ENCODE peak calls at places on chromosome 19, in five cellular contexts. One of them, this sample, is unnamed. For H3K27me3, the result is how much of the 10 kb centered on the place peaks cover.

GRCh38 chr19:12611361-12611699 is 610 bp downstream of the ZNF791 start:
- DNase-seq in IMR-90: peak
- DNase-seq in Caco-2: peak
- DNase-seq in left lung: no peak
- DNase-seq in breast epithelium: peak
- DNase-seq in this sample: peak

GRCh38 chr19:6065685-6066365 is 44.5 kb downstream of the RFX2 start:
- DNase-seq in IMR-90: peak
- DNase-seq in breast epithelium: peak
- DNase-seq in left lung: peak
- DNase-seq in Caco-2: peak
- DNase-seq in this sample: peak

GRCh38 chr19:10398819-10399218 is 4.5 kb downstream of the CDC37 start:
- DNase-seq in left lung: no peak
- DNase-seq in IMR-90: no peak
- DNase-seq in breast epithelium: no peak
- DNase-seq in Caco-2: no peak
- DNase-seq in this sample: no peak

GRCh38 chr19:32876919-32877285 is 7.3 kb upstream of the SLC7A9 start:
- DNase-seq in IMR-90: peak
- DNase-seq in Caco-2: no peak
- DNase-seq in left lung: no peak
- DNase-seq in breast epithelium: no peak
- DNase-seq in this sample: no peak

GRCh38 chr19:1128111-1128510 is 24.3 kb downstream of the GPX4 start:
- DNase-seq in breast epithelium: no peak
- DNase-seq in Caco-2: no peak
- DNase-seq in IMR-90: no peak
- DNase-seq in left lung: no peak
- DNase-seq in this sample: no peak

GRCh38 chr19:34118879-34119748 is 53.2 kb upstream of the LSM14A start:
- DNase-seq in Caco-2: no peak
- DNase-seq in left lung: no peak
- DNase-seq in IMR-90: no peak
- DNase-seq in breast epithelium: no peak
- DNase-seq in this sample: no peak

GRCh38 chr19:45403781-45404556 is 900 bp downstream of the PPP1R13L start:
- DNase-seq in breast epithelium: peak
- DNase-seq in left lung: peak
- DNase-seq in Caco-2: peak
- DNase-seq in IMR-90: no peak
- DNase-seq in this sample: peak

GRCh38 chr19:14107581-14108461 is 9.7 kb downstream of the PRKACA start:
- DNase-seq in Caco-2: no peak
- DNase-seq in IMR-90: no peak
- DNase-seq in breast epithelium: no peak
- DNase-seq in left lung: no peak
- DNase-seq in this sample: peak

GRCh38 chr19:6800991-6801396 is 28.5 kb downstream of the VAV1 start:
- DNase-seq in breast epithelium: no peak
- DNase-seq in left lung: no peak
- DNase-seq in Caco-2: no peak
- DNase-seq in IMR-90: peak
- DNase-seq in this sample: peak

GRCh38 chr19:56823956-56824355 is 16.6 kb downstream of the PEG3 start:
- DNase-seq in Caco-2: no peak
- DNase-seq in left lung: no peak
- DNase-seq in breast epithelium: no peak
- DNase-seq in IMR-90: no peak
- DNase-seq in this sample: no peak

GRCh38 chr19:54600228-54600627 is 6.8 kb downstream of the LILRA1 start:
- DNase-seq in breast epithelium: no peak
- DNase-seq in left lung: no peak
- DNase-seq in IMR-90: no peak
- DNase-seq in Caco-2: no peak
- DNase-seq in this sample: no peak
- H3K27me3 ChIP-seq in breast epithelium: under half
- H3K27me3 ChIP-seq in left lung: under half
- H3K27me3 ChIP-seq in IMR-90: under half
- H3K27me3 ChIP-seq in Caco-2: under half
- H3K27me3 ChIP-seq in this sample: under half

GRCh38 chr19:55085923-55086715 is 10.4 kb downstream of the EPS8L1 start:
- DNase-seq in IMR-90: no peak
- DNase-seq in breast epithelium: no peak
- DNase-seq in left lung: no peak
- DNase-seq in Caco-2: no peak
- DNase-seq in this sample: no peak

GRCh38 chr19:55088021-55088451 is 12.4 kb downstream of the EPS8L1 start:
- DNase-seq in left lung: no peak
- DNase-seq in IMR-90: no peak
- DNase-seq in breast epithelium: no peak
- DNase-seq in Caco-2: no peak
- DNase-seq in this sample: no peak

GRCh38 chr19:55088543-55089265 is 13.0 kb downstream of the EPS8L1 start:
- DNase-seq in left lung: peak
- DNase-seq in breast epithelium: peak
- DNase-seq in IMR-90: peak
- DNase-seq in Caco-2: peak
- DNase-seq in this sample: peak

GRCh38 chr19:55087542-55087935 is 11.9 kb downstream of the EPS8L1 start:
- DNase-seq in left lung: no peak
- DNase-seq in IMR-90: peak
- DNase-seq in breast epithelium: no peak
- DNase-seq in Caco-2: no peak
- DNase-seq in this sample: no peak

DNA sequence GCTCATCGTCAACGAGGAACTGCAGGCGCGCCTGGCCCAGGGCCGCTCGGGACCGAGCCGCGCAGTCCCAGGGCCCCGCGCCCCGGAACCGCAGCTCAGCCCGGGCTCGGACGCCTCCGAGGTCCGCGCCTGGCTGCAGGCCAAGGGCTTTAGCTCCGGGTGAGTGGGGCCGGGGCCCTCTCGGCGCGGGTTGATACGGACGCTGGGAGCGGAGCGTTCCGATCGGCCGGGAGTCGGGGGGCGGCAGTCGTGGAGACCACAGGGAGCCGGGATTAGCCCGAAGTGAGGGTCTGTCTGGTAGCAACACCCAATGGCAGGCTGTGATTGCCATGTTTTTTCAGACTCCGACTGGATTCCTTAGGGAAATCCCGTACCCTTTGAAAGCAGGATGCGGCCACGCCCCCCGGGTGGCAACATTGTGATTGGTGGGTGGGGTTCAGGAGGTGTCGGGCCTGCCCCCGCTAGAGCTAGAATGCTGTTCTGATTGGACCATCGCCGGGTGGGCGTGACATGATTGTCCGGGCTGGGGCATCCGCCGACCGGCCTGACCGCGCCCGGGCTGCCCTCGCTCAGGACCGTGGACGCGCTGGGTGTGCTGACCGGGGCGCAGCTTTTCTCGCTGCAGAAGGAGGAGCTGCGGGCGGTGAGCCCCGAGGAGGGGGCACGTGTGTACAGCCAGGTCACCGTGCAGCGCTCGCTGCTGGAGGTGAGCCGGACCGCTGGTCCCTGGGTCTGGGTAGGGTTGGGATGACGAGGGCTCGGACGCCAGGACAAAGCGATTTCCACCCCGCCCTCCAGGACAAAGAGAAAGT is 11.3 kb downstream of the EPS8L1 start:
- DNase-seq in IMR-90: peak
- DNase-seq in breast epithelium: peak
- DNase-seq in Caco-2: no peak
- DNase-seq in left lung: peak
- DNase-seq in this sample: peak
- H3K27me3 ChIP-seq in IMR-90: under half
- H3K27me3 ChIP-seq in breast epithelium: under half
- H3K27me3 ChIP-seq in Caco-2: under half
- H3K27me3 ChIP-seq in left lung: under half
- H3K27me3 ChIP-seq in this sample: under half

DNA sequence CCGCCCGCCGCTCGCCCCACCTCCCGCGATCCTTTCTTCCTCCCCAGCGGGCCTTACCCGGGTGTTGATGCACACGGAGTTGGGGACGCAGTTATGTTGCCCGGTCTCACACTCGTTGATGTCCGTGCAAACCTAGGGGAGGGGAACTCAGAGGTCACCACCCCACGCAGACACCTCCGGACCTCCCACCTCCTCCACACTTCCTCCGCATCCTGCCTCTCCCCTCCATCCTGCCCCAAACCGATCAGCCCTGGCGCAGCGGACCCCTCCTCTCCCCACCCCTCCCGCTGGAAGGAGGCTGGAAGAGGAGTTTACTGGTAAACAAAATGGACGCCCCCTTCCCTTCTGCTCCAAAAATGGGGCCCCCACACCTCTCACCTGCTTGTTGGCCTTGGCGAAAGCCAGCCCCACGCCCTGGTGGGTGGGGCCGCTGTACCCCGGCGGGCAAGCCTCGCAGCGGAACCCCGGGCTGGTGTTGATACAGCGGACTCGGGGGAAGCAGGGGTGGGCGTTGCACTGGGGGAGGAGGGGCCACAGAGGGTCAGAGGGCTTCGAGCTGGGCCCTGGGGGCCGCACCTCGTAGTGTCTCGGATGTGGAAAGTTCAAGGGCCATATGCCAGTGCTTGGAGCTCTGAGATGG is 2.2 kb downstream of the COMP start:
- DNase-seq in Caco-2: no peak
- DNase-seq in left lung: no peak
- DNase-seq in breast epithelium: no peak
- DNase-seq in IMR-90: no peak
- DNase-seq in this sample: no peak
- H3K27me3 ChIP-seq in Caco-2: under half
- H3K27me3 ChIP-seq in left lung: half or more
- H3K27me3 ChIP-seq in breast epithelium: half or more
- H3K27me3 ChIP-seq in IMR-90: half or more
- H3K27me3 ChIP-seq in this sample: under half

GRCh38 chr19:48395170-48395455 is 1.6 kb downstream of the GRIN2D start:
- DNase-seq in left lung: no peak
- DNase-seq in Caco-2: no peak
- DNase-seq in IMR-90: no peak
- DNase-seq in breast epithelium: no peak
- DNase-seq in this sample: no peak

GRCh38 chr19:48397263-48397635 is 3.8 kb downstream of the GRIN2D start:
- DNase-seq in left lung: no peak
- DNase-seq in IMR-90: no peak
- DNase-seq in breast epithelium: no peak
- DNase-seq in Caco-2: no peak
- DNase-seq in this sample: no peak

GRCh38 chr19:48395499-48395898 is 2.0 kb downstream of the GRIN2D start:
- DNase-seq in Caco-2: no peak
- DNase-seq in breast epithelium: no peak
- DNase-seq in left lung: no peak
- DNase-seq in IMR-90: no peak
- DNase-seq in this sample: no peak

GRCh38 chr19:48396871-48397176 is 3.4 kb downstream of the GRIN2D start:
- DNase-seq in breast epithelium: no peak
- DNase-seq in Caco-2: no peak
- DNase-seq in IMR-90: no peak
- DNase-seq in left lung: no peak
- DNase-seq in this sample: no peak

DNA sequence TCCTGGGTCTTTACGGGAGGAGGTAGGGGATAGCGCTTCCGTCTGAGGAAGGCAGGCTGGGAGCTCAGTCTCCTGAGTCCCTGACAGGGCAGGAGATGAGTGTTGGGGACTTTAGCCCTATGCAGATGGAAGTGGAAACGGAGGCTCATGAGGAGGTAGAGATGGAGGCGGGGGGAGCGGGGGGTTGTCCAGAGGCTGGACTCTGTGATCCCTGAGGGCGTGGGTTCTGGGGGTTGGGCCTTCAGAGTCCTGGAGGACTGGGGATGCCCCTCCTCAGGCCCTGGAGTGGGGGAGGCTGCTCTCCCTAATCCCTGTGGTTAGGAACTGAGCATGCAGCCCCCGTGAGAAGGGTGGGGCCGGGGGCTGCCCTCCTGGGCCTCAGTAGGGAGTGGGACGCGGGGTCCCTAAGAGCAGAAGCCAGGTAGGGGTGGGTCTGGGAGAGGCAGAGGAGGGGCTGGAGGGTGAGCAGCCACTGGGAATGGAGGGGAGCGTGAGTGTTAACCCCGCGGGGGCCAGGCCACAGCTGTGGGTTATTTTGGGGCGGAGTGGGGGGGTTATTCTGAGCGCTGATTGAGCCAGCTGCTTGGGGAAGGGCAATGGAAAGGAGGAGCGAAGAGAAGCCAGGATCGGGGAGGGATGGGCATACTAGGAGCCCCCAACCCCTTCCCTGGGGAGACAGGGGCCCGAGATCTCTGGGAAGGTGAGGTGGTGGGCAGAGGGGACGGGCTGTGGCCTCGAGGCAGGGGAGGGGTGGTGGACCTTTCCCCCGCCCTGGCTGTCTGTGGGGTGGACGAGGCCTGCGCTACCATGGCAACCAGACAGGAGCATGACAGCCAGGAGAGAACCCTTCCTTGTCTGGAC is 2.8 kb downstream of the GRIN2D start:
- DNase-seq in left lung: no peak
- DNase-seq in Caco-2: peak
- DNase-seq in IMR-90: no peak
- DNase-seq in breast epithelium: no peak
- DNase-seq in this sample: no peak
- H3K27me3 ChIP-seq in left lung: under half
- H3K27me3 ChIP-seq in Caco-2: under half
- H3K27me3 ChIP-seq in IMR-90: half or more
- H3K27me3 ChIP-seq in breast epithelium: under half
- H3K27me3 ChIP-seq in this sample: under half

DNA sequence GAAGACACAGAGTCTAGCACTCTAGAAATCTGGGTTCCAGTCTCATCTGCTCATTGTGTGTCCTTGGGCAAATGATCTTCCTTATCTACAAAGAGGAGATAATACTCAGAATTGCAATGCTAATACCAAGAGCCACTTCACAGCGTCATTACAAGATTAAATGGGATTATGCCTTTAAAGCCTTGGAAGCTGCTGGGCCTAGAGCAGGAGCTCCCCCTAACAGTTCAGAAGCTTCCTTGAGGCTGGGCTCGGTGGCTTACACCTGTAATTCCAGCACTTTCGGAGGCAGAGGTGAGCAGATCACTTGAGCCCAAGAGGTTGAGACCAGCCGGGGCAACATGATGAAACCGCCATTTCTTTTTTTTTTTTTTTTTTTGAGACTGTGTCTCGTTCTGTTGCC is 27.6 kb downstream of the AP2S1 start:
- DNase-seq in breast epithelium: no peak
- DNase-seq in IMR-90: no peak
- DNase-seq in Caco-2: no peak
- DNase-seq in left lung: no peak
- DNase-seq in this sample: no peak
- H3K27me3 ChIP-seq in breast epithelium: under half
- H3K27me3 ChIP-seq in IMR-90: under half
- H3K27me3 ChIP-seq in Caco-2: under half
- H3K27me3 ChIP-seq in left lung: under half
- H3K27me3 ChIP-seq in this sample: under half

This sample was measured in bronchial epithelial cell.